ENCODE peak calls at places on chromosome 15, in seven cellular contexts. P is mucosa of descending colon, V is fibroblast of pulmonary artery, Z is tibial nerve, G is heart left ventricle, Y is BJ, N is colonic mucosa. C is an unnamed sample.

GRCh38 chr15:58475573-58476524 is 44.1 kb downstream of the LIPC start:
- DNase-seq in P (no peak), V (peak), Z (peak), G (no peak), Y (no peak), N (no peak), C (no peak)

GRCh38 chr15:101483476-101483875 is 6.0 kb downstream of the PCSK6 start:
- DNase-seq in P (no peak), V (no peak), Z (no peak), G (no peak), Y (no peak), N (no peak), C (no peak)

GRCh38 chr15:100468265-100468664 is 60.5 kb downstream of the CERS3 start:
- DNase-seq in P (peak), V (peak), Z (peak), G (peak), Y (no peak), N (no peak), C (no peak)

GRCh38 chr15:71800835-71801745 is 9.3 kb upstream of the NR2E3 start:
- DNase-seq in P (peak), V (peak), Z (peak), G (no peak), Y (no peak), N (peak), C (peak)

GRCh38 chr15:80892414-80892813 is 97.2 kb downstream of the MESD start:
- DNase-seq in P (no peak), V (no peak), Z (no peak), G (no peak), Y (no peak), N (no peak), C (no peak)

GRCh38 chr15:80568876-80569605 is 126.1 kb upstream of the ABHD17C start:
- DNase-seq in P (no peak), V (no peak), Z (no peak), G (no peak), Y (no peak), N (no peak), C (no peak)

GRCh38 chr15:57529748-57530147 is 62.0 kb upstream of the MYZAP start:
- DNase-seq in P (no peak), V (no peak), Z (no peak), G (no peak), Y (no peak), N (no peak), C (no peak)

GRCh38 chr15:62059818-62060115 is 480 bp downstream of the VPS13C start:
- DNase-seq in P (peak), V (peak), Z (peak), G (peak), Y (no peak), N (peak), C (no peak)

GRCh38 chr15:44738340-44738984 is 2.1 kb downstream of the TRIM69 start:
- DNase-seq in P (no peak), V (peak), Z (no peak), G (no peak), Y (peak), N (no peak), C (no peak)

GRCh38 chr15:69316281-69316680 is 17.6 kb downstream of the PAQR5 start:
- DNase-seq in P (no peak), V (no peak), Z (no peak), G (no peak), Y (no peak), N (no peak), C (no peak)

GRCh38 chr15:62559049-62559733 is 394.1 kb upstream of the C2CD4B start:
- DNase-seq in P (no peak), V (peak), Z (peak), G (peak), Y (peak), N (no peak), C (no peak)

GRCh38 chr15:30038667-30039523 is 43.9 kb upstream of the GOLGA8J start:
- DNase-seq in P (peak), V (no peak), Z (no peak), G (no peak), Y (no peak), N (peak), C (no peak)

GRCh38 chr15:65054333-65055200 is 9.4 kb downstream of the SLC51B start:
- DNase-seq in P (peak), V (peak), Z (peak), G (peak), Y (no peak), N (peak), C (peak)

GRCh38 chr15:58454950-58455401 is 23.2 kb downstream of the LIPC start:
- DNase-seq in P (no peak), V (peak), Z (no peak), G (no peak), Y (no peak), N (no peak), C (no peak)

GRCh38 chr15:50824507-50824906 is 59.0 kb upstream of the SPPL2A start:
- DNase-seq in P (no peak), V (no peak), Z (no peak), G (no peak), Y (no peak), N (no peak), C (no peak)

GRCh38 chr15:34359416-34359815 is 7.6 kb downstream of the LPCAT4 start:
- DNase-seq in P (peak), V (no peak), Z (no peak), G (no peak), Y (no peak), N (peak), C (no peak)

GRCh38 chr15:34360298-34360697 is 6.7 kb downstream of the LPCAT4 start:
- DNase-seq in P (no peak), V (no peak), Z (no peak), G (no peak), Y (no peak), N (no peak), C (no peak)

GRCh38 chr15:34358948-34359347 is 8.0 kb downstream of the LPCAT4 start:
- DNase-seq in P (no peak), V (no peak), Z (no peak), G (no peak), Y (no peak), N (no peak), C (no peak)

GRCh38 chr15:34357653-34358052 is 9.3 kb downstream of the LPCAT4 start:
- DNase-seq in P (no peak), V (no peak), Z (no peak), G (no peak), Y (no peak), N (no peak), C (no peak)

GRCh38 chr15:34358367-34358766 is 8.6 kb downstream of the LPCAT4 start:
- DNase-seq in P (no peak), V (no peak), Z (no peak), G (no peak), Y (no peak), N (no peak), C (no peak)
- TF ChIP-seq CTCF in P (no peak), V (peak), Z (no peak), G (no peak), Y (peak), N (no peak), C (no peak)

GRCh38 chr15:98904466-98905048 is 103.0 kb downstream of the PGPEP1L start:
- DNase-seq in P (peak), V (peak), Z (no peak), G (no peak), Y (no peak), N (peak), C (peak)
- TF ChIP-seq CTCF in P (no peak), V (peak), Z (peak), G (no peak), Y (peak), N (peak), C (peak)

DNA sequence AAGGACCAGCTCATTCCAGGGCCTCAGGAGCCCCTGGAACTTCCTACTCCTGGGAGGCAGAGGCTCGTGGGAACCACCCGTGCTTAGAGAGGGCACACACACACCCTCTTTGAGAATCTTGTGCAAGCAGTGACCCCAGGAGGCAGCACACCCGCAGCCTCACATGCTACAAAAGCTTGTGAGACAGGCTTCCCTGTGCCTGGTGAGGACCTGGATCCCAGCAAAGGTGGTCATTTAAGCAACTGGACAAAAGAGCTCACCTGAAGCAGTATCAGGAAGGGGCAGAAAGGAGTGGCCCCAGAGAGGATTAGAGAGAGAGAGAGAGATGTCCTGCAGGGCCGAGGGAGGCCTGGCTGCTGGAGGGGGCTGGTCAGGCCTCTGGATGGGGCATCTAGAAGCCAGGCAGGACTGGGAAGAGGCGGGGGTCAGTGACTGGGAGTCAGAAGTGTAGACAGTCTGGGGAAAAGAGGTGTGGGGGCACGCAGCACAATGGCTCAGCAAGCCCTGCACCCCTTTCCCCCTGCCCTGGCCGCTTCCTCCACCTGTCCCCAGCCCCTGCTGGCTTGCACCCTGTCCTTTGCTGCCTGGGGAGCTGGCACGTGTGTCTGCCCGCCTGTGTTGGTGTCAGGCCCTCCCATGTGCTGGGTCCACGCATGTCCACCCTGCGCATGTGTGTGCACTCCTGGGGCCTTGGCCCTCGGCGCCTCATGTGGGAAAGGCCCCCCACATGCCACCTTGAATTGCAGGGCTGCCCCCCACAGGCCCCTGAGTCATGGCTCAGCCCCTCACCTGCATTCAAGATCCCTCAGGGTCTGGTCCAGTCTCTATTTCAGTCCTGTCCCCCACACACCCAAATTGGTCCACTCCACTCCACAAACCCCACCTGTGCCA is 36.9 kb downstream of the TSPAN3 start:
- DNase-seq in P (no peak), V (no peak), Z (no peak), G (no peak), Y (no peak), N (peak), C (no peak)
- TF ChIP-seq CTCF in P (no peak), V (no peak), Z (no peak), G (no peak), Y (no peak), N (no peak), C (no peak)

DNA sequence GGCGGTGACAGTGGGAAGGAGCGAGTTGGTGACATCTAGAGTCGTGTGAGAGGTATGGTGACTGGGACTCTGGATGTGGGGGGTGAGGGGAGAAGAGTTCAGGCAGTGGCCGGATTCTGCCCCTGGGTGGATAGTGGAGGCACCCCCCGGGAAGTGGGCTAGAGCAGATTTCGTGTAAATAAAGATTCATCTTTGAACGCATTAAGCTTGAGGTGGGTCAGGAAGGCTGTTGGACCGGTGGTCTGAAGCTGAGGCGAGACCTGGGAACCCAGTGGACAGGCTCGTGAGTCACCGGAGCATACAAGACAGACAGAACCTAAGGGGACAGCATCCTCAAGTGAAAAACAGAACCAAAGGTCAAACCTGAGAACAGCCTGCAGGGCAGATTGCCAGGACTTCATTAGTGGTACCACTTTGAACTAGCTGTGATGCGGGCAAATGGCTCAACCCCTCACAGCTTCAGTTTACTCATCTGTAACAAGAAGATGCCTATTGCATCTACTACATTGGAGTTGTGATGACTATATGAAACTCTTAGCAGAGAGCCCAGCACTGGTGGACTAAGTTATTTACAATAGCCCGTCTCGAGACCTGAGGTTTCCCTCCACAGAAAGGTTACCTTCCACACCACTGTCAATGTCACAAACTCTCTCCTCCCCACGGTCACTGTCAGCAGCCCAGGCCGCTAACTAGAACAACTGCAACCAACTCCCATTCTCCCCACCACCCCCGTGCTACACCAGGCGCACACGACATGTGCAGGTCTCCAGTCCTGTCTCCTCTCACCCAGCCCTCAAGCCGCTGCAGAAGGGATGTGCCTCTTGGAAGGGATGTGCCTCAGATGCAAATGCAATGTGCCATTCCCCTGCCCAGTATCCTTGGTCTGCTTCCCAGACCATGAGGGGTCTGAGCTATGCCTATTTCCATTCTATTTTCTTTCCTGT is 901 bp upstream of the CLN6 start:
- DNase-seq in P (peak), V (no peak), Z (no peak), G (no peak), Y (no peak), N (no peak), C (no peak)
- TF ChIP-seq CTCF in P (no peak), V (no peak), Z (no peak), G (no peak), Y (no peak), N (no peak), C (no peak)

GRCh38 chr15:53022788-53023187 is 232.7 kb upstream of the ONECUT1 start:
- DNase-seq in P (no peak), V (no peak), Z (no peak), G (no peak), Y (no peak), N (no peak), C (no peak)
- TF ChIP-seq CTCF in P (no peak), V (no peak), Z (no peak), G (no peak), Y (no peak), N (no peak), C (no peak)

DNA sequence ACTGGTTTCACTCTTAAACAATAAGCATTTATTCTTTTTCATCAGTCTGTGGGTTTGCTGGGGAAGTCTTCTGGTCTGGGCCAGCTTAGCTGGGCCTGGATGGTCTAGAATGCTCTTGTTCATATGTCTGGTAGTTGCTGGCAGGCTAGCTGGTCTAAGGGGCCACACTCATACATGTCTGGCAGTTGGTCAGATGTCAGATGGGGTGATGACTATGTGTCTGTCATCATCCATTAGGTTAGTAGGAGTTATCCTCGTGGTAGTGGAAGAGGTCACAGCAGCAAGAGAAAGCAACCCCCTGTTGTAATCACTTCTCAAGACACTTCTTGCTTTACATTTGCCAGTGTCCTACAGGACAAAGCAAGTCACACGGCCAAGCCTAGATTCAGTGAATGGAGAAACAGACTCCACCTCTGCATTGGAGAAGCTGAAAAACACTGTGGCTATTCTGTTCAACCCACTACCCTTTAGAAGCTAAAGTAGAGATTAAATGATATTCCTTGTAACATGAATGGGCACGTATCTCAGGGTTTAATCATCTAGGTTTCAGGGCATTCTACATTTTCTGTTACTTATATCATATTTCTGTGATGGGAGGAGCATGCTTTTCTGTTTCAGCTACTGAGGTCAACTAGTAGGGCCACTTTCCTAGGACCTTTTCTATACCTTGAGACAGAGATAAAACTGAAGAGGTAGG is 5.5 kb upstream of the ARID3B start:
- DNase-seq in P (no peak), V (no peak), Z (no peak), G (no peak), Y (no peak), N (no peak), C (no peak)
- TF ChIP-seq CTCF in P (no peak), V (no peak), Z (no peak), G (no peak), Y (no peak), N (no peak), C (no peak)

DNA sequence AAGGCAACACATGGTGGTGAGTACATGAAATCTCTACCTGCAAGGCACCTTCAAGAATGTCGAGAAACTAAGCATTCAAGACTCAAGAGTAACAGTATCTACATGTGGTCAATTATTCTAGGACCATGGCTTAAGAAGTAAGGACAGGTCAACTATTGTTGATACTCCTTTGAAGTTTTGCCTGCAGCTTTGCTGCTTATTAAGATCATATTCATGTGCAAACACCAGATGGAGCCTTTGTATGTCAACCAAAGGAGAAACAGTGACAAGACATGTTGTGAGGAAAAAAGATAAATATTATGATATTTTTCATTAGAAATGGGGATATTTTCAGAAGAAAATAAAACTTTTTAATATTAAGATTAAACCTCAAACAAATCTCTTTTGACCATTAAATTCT is 52.3 kb upstream of the FGF7 start:
- DNase-seq in P (no peak), V (peak), Z (no peak), G (no peak), Y (no peak), N (no peak), C (no peak)
- TF ChIP-seq CTCF in P (no peak), V (peak), Z (peak), G (no peak), Y (peak), N (no peak), C (no peak)

GRCh38 chr15:75229191-75230015 is 27.7 kb downstream of the C15orf39 start:
- DNase-seq in P (no peak), V (no peak), Z (no peak), G (no peak), Y (no peak), N (no peak), C (no peak)

GRCh38 chr15:75230016-75230343 is 28.2 kb upstream of the GOLGA6C start:
- DNase-seq in P (no peak), V (no peak), Z (no peak), G (no peak), Y (no peak), N (no peak), C (no peak)

GRCh38 chr15:75228787-75229186 is 27.1 kb downstream of the C15orf39 start:
- DNase-seq in P (no peak), V (no peak), Z (no peak), G (no peak), Y (no peak), N (no peak), C (no peak)

GRCh38 chr15:75225951-75226732 is 24.5 kb downstream of the C15orf39 start:
- DNase-seq in P (no peak), V (no peak), Z (no peak), G (peak), Y (no peak), N (no peak), C (no peak)

GRCh38 chr15:75227663-75228280 is 26.1 kb downstream of the C15orf39 start:
- DNase-seq in P (no peak), V (no peak), Z (no peak), G (no peak), Y (no peak), N (no peak), C (no peak)
- TF ChIP-seq CTCF in P (no peak), V (no peak), Z (no peak), G (no peak), Y (no peak), N (no peak), C (no peak)

C was measured in nephron progenitor cell.